ENCODE peak calls at places on chromosome 22, in six cellular contexts. X, L, F, Q, C and T are unnamed samples.

GRCh38 chr22:23778576-23778900 is 5.9 kb downstream of the MMP11 start:
- DNase-seq in L (no peak), F (no peak), Q (no peak), C (no peak), X (no peak), T (no peak)

GRCh38 chr22:42473484-42474193 is 41.4 kb upstream of the NFAM1 start:
- DNase-seq in Q (peak; percentile 69), X (no peak), L (no peak), C (peak; percentile 74), F (no peak), T (peak; percentile 29)

GRCh38 chr22:42646569-42647525 is 2.3 kb downstream of the CYB5R3 start:
- DNase-seq in F (no peak), C (no peak), L (no peak), X (peak; percentile 61), Q (peak; percentile 49), T (no peak)

GRCh38 chr22:46089426-46090041 is 60.8 kb upstream of the PPARA start:
- DNase-seq in X (peak; percentile 7), Q (no peak), C (no peak), F (no peak), L (no peak), T (no peak)

GRCh38 chr22:21946262-21946925 is 6.3 kb downstream of the PPM1F start:
- DNase-seq in L (no peak), X (no peak), F (no peak), C (no peak), Q (no peak), T (no peak)

GRCh38 chr22:50250555-50251471 is at the start of gene HDAC10:
- DNase-seq in X (peak; percentile 91), Q (peak; percentile 91), L (peak; percentile 62), C (peak; percentile 85), F (peak; percentile 93), T (peak; percentile 60)

GRCh38 chr22:41480397-41480735 is 11.4 kb downstream of the ACO2 start:
- DNase-seq in X (no peak), F (no peak), Q (no peak), C (no peak), L (no peak), T (no peak)

GRCh38 chr22:29520851-29521250 is 32.7 kb downstream of the THOC5 start:
- DNase-seq in L (no peak), F (no peak), X (no peak), Q (no peak), C (peak; percentile 68), T (no peak)

GRCh38 chr22:41344189-41344788 is 37.5 kb upstream of the TEF start:
- DNase-seq in Q (no peak), L (no peak), X (no peak), C (no peak), F (no peak), T (no peak)

GRCh38 chr22:43060213-43060612 is 29.0 kb downstream of the TTLL1 start:
- DNase-seq in L (no peak), Q (peak; percentile 46), F (peak; percentile 95), C (peak; percentile 15), X (peak; percentile 54), T (no peak)

GRCh38 chr22:23058481-23059336 is 11.6 kb upstream of the GNAZ start:
- DNase-seq in L (no peak), X (no peak), C (no peak), Q (no peak), F (peak; percentile 28), T (no peak)

GRCh38 chr22:35997438-35997837 is 31.2 kb downstream of the RBFOX2 start:
- DNase-seq in X (no peak), Q (no peak), L (no peak), F (no peak), C (peak; percentile 91), T (no peak)

GRCh38 chr22:36465232-36466021 is 16.0 kb downstream of the TXN2 start:
- DNase-seq in Q (no peak), F (no peak), X (peak; percentile 80), C (peak; percentile 92), L (no peak), T (no peak)

GRCh38 chr22:31496735-31497146 is 405 bp downstream of the SFI1 start:
- DNase-seq in C (peak; percentile 40), Q (no peak), F (no peak), L (no peak), X (peak; percentile 52), T (peak; percentile 22)

GRCh38 chr22:49638788-49639187 is 188.9 kb downstream of the BRD1 start:
- DNase-seq in F (no peak), L (no peak), Q (no peak), X (no peak), C (no peak), T (no peak)

GRCh38 chr22:33330534-33330933 is 272.4 kb upstream of the SYN3 start:
- DNase-seq in Q (no peak), X (no peak), L (no peak), F (no peak), C (no peak), T (no peak)

GRCh38 chr22:29346659-29347058 is 31.2 kb upstream of the RASL10A start:
- DNase-seq in L (no peak), F (no peak), X (no peak), C (no peak), Q (no peak), T (no peak)

GRCh38 chr22:23193420-23193819 is 13.1 kb downstream of the BCR start:
- DNase-seq in C (no peak), F (no peak), L (no peak), X (no peak), Q (no peak), T (no peak)

GRCh38 chr22:47351836-47352579 is 589.6 kb downstream of the TBC1D22A start:
- DNase-seq in F (no peak), L (no peak), Q (no peak), X (no peak), C (no peak), T (no peak)

GRCh38 chr22:41699264-41700104 is at the start of gene MEI1:
- DNase-seq in Q (no peak), F (peak; percentile 86), C (no peak), L (peak; percentile 79), X (peak; percentile 85), T (peak; percentile 86)

GRCh38 chr22:23452231-23453010 is 127.7 kb downstream of the IGLL1 start:
- DNase-seq in Q (no peak), C (no peak), F (no peak), L (no peak), X (no peak), T (no peak)

GRCh38 chr22:29260601-29261315 is 7.0 kb downstream of the RHBDD3 start:
- DNase-seq in C (no peak), L (no peak), X (no peak), F (no peak), Q (no peak), T (no peak)

DNA sequence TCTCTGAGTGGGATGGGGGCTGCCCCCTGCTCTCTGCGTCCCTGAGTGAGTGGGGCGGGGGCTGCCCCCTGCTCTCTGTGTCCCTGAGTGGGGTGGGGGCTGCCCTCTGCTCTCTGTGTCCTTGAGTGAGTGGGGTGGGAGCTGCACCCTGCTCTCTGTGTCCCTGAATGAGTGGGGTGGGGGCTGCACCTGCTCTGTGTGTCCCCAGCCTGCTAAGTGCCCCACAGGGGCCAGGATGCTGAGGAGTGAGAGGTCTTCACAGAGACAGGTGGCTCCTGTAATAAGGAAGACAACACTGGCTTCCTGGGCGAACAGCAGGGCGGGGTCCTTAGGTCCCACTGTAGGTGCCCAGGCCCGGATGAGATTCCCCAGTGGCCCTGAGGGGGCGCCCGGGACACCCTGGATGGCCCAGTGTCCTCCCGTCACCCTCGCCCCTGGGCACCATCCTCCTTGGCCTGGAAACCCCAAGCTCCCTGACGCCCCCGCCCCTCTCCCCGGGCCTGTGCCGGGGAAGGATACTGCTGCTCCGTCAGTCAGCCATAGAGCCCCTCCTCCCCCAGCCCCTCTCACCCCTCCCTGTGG is 3.8 kb upstream of the CCDC188 start:
- DNase-seq in L (no peak), C (no peak), F (peak; percentile 66), X (no peak), Q (no peak), T (no peak)
- H3K4me3 ChIP-seq in L (no peak overlapping the region), C (no peak overlapping the region), F (no peak overlapping the region), X (no peak overlapping the region), Q (no peak overlapping the region), T (no peak overlapping the region)

DNA sequence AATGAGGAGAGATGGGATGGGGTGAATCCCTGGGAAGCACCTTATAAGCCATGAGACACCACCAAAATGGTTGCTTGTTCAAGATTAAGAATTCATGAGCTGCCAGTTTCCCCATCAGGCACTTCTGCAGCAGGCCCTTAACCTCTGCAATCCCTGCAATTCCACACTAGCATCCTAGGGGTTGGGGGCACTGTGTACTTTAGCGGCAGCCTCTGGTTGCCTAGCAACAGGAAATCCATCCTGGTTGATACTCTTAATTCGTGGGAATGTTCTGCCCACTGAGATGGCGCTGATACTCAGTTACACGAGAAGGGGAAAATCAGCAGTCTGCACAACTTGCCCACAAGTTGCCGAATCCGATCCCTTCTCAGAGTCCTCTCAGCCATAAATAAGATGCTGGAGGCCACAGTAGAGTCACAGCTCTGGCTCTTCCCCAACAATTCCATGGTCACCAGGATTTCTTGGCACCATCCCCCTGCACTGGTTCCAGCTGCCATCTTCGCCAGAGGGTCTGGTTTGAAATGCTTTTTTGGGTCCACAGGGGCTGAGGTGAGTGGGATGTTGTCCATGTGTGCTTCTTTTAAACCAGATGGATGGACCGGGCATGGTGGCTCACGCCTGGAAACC is 57.6 kb upstream of the CRYBB3 start:
- DNase-seq in L (no peak), C (no peak), F (no peak), Q (no peak), X (no peak), T (no peak)
- H3K27ac ChIP-seq in L (no peak overlapping the region), C (no peak overlapping the region), F (peak overlapping the region; percentile 24), Q (no peak overlapping the region), X (no peak overlapping the region), T (no peak overlapping the region)

GRCh38 chr22:39453765-39454378 is 2.9 kb upstream of the MGAT3 start:
- DNase-seq in F (peak; percentile 78), Q (peak; percentile 49), C (peak; percentile 24), L (no peak), X (no peak), T (no peak)

GRCh38 chr22:39456262-39457046 is at the start of gene MGAT3:
- DNase-seq in X (no peak), F (no peak), C (no peak), Q (no peak), L (no peak), T (peak; percentile 36)

GRCh38 chr22:39452740-39453040 is 4.1 kb upstream of the MGAT3 start:
- DNase-seq in L (no peak), F (no peak), C (no peak), Q (no peak), X (no peak), T (no peak)

GRCh38 chr22:39457047-39457545 is 284 bp downstream of the MGAT3 start:
- DNase-seq in Q (no peak), X (no peak), L (no peak), F (no peak), C (no peak), T (no peak)

GRCh38 chr22:39454385-39454871 is 2.4 kb upstream of the MGAT3 start:
- DNase-seq in X (peak; percentile 53), F (peak; percentile 79), L (no peak), Q (no peak), C (no peak), T (no peak)
- H3K4me3 ChIP-seq in X (no peak overlapping the region), F (no peak overlapping the region), L (no peak overlapping the region), Q (no peak overlapping the region), C (no peak overlapping the region), T (no peak overlapping the region)

GRCh38 chr22:38031491-38031890 is 25.7 kb upstream of the PICK1 start:
- DNase-seq in L (no peak), Q (no peak), C (no peak), X (no peak), F (peak; percentile 38), T (no peak)
- H3K27ac ChIP-seq in L (no peak overlapping the region), Q (peak overlapping the region; percentile 24), C (no peak overlapping the region), X (no peak overlapping the region), F (no peak overlapping the region), T (no peak overlapping the region)